ENCODE peak calls at places on chromosomes 11 and 22, in four cellular contexts. O is HTR-8/SVneo; F is mucosa of gallbladder; C is activated T-helper 2 cell treated with anti-CD3 and anti-CD28 coated beads, Interferon-gamma antibody, Interleukin-2, Interleukin-4, amounts not matched to agents 10 μg/mL and 5 μg/mL and 100 μg/mL, durations not matched to agents 14 hours and 24 hours and 36 hours. S is an unnamed sample.

GRCh38 chr11:69238562-69239319 is 55.2 kb upstream of the MYEOV start:
- DNase-seq in O (no peak), F (no peak), C (no peak), S (no peak)

GRCh38 chr22:31300896-31301295 is 8.6 kb upstream of the PIK3IP1 start:
- DNase-seq in O (no peak), F (no peak), C (no peak), S (no peak)

GRCh38 chr22:28829358-28830181 is 29.2 kb upstream of the XBP1 start:
- DNase-seq in O (peak; percentile 59), F (peak; percentile 84), C (peak; percentile 65), S (peak; percentile 84)

GRCh38 chr22:20909543-20910303 is 7.5 kb upstream of the CRKL start:
- DNase-seq in O (no peak), F (no peak), C (no peak), S (no peak)

GRCh38 chr22:29315286-29316195 is at the start of gene RASL10A:
- DNase-seq in O (no peak), F (no peak), C (no peak), S (no peak)

GRCh38 chr22:31235076-31235475 is 23.0 kb downstream of the LIMK2 start:
- DNase-seq in O (no peak), F (no peak), C (no peak), S (no peak)

GRCh38 chr22:30396871-30397655 is at the start of gene SEC14L2:
- DNase-seq in O (peak; percentile 63), F (peak; percentile 74), C (peak; percentile 45), S (peak; percentile 85)

GRCh38 chr11:76649964-76650363 is 20.6 kb downstream of the LRRC32 start:
- DNase-seq in O (no peak), F (no peak), C (no peak), S (no peak)

GRCh38 chr11:624705-625635 is at the start of gene CDHR5:
- DNase-seq in O (no peak), F (no peak), C (no peak), S (no peak)

GRCh38 chr11:77205467-77206263 is 77.6 kb downstream of the MYO7A start:
- DNase-seq in O (no peak), F (no peak), C (no peak), S (no peak)

GRCh38 chr11:65427691-65428577 is 5.3 kb downstream of the NEAT1 start:
- DNase-seq in O (no peak), F (no peak), C (no peak), S (no peak)

GRCh38 chr11:65390099-65390941 is 3.9 kb downstream of the FRMD8 start:
- DNase-seq in O (no peak), F (no peak), C (no peak), S (peak; percentile 53)

GRCh38 chr11:119432484-119433368 is 9.8 kb upstream of the THY1 start:
- DNase-seq in O (peak; percentile 66), F (no peak), C (no peak), S (peak; percentile 68)

GRCh38 chr22:45499746-45500145 is 2.9 kb upstream of the FBLN1 start:
- DNase-seq in O (no peak), F (no peak), C (no peak), S (no peak)

GRCh38 chr11:67307545-67308001 is 4.2 kb downstream of the SSH3 start:
- DNase-seq in O (no peak), F (no peak), C (no peak), S (no peak)

GRCh38 chr11:28518825-28519224 is 410.6 kb downstream of the METTL15 start:
- DNase-seq in O (no peak), F (no peak), C (no peak), S (no peak)

GRCh38 chr11:78742430-78742829 is 167.8 kb upstream of the NARS2 start:
- DNase-seq in O (no peak), F (peak; percentile 72), C (no peak), S (no peak)

S was measured in AG08396.